ENCODE peak calls at places on chromosomes 5 and 9, in seven cellular contexts. One of them, this sample, is unnamed.

GRCh38 chr5:126351138-126351537 is 72.1 kb upstream of the GRAMD2B start:
- DNase-seq in neural progenitor cell: no peak
- DNase-seq in mammary epithelial cell: peak
- DNase-seq in GM23338: no peak
- DNase-seq in GM12878: no peak
- DNase-seq in astrocyte: peak
- DNase-seq in PC-9: peak
- DNase-seq in this sample: no peak

GRCh38 chr5:16411235-16411634 is 54.4 kb downstream of the ZNF622 start:
- DNase-seq in neural progenitor cell: no peak
- DNase-seq in mammary epithelial cell: no peak
- DNase-seq in GM23338: no peak
- DNase-seq in GM12878: no peak
- DNase-seq in astrocyte: peak
- DNase-seq in PC-9: peak
- DNase-seq in this sample: no peak

GRCh38 chr9:134007150-134007549 is 15.0 kb upstream of the VAV2 start:
- DNase-seq in neural progenitor cell: no peak
- DNase-seq in mammary epithelial cell: no peak
- DNase-seq in GM23338: no peak
- DNase-seq in GM12878: no peak
- DNase-seq in astrocyte: no peak
- DNase-seq in PC-9: no peak
- DNase-seq in this sample: no peak

GRCh38 chr9:119924736-119925135 is 555.5 kb upstream of the BRINP1 start:
- DNase-seq in neural progenitor cell: no peak
- DNase-seq in mammary epithelial cell: no peak
- DNase-seq in GM23338: peak
- DNase-seq in GM12878: no peak
- DNase-seq in astrocyte: no peak
- DNase-seq in PC-9: no peak
- DNase-seq in this sample: no peak

GRCh38 chr5:18566671-18567070 is 932.4 kb downstream of the TAF11L14 start:
- DNase-seq in neural progenitor cell: no peak
- DNase-seq in mammary epithelial cell: no peak
- DNase-seq in GM23338: no peak
- DNase-seq in GM12878: no peak
- DNase-seq in astrocyte: no peak
- DNase-seq in PC-9: no peak
- DNase-seq in this sample: no peak

GRCh38 chr5:142865631-142866030 is 95.5 kb downstream of the ARHGAP26 start:
- DNase-seq in neural progenitor cell: no peak
- DNase-seq in mammary epithelial cell: no peak
- DNase-seq in GM23338: peak
- DNase-seq in GM12878: no peak
- DNase-seq in astrocyte: no peak
- DNase-seq in PC-9: no peak
- DNase-seq in this sample: no peak

GRCh38 chr5:102911973-102912372 is 156.9 kb downstream of the PAM start:
- DNase-seq in neural progenitor cell: no peak
- DNase-seq in mammary epithelial cell: peak
- DNase-seq in GM23338: no peak
- DNase-seq in GM12878: no peak
- DNase-seq in astrocyte: peak
- DNase-seq in PC-9: no peak
- DNase-seq in this sample: no peak

GRCh38 chr5:116858705-116859333 is 284.2 kb upstream of the SEMA6A start:
- DNase-seq in neural progenitor cell: no peak
- DNase-seq in mammary epithelial cell: no peak
- DNase-seq in GM23338: no peak
- DNase-seq in GM12878: no peak
- DNase-seq in astrocyte: no peak
- DNase-seq in PC-9: no peak
- DNase-seq in this sample: no peak

GRCh38 chr9:20552874-20553624 is 69.2 kb downstream of the MLLT3 start:
- DNase-seq in neural progenitor cell: no peak
- DNase-seq in mammary epithelial cell: no peak
- DNase-seq in GM23338: no peak
- DNase-seq in GM12878: peak
- DNase-seq in astrocyte: peak
- DNase-seq in PC-9: peak
- DNase-seq in this sample: no peak

GRCh38 chr9:134205636-134206316 is 41.4 kb upstream of the RNU6ATAC start:
- DNase-seq in neural progenitor cell: no peak
- DNase-seq in mammary epithelial cell: no peak
- DNase-seq in GM23338: no peak
- DNase-seq in GM12878: no peak
- DNase-seq in astrocyte: peak
- DNase-seq in PC-9: no peak
- DNase-seq in this sample: no peak

GRCh38 chr5:152052470-152052869 is 127.8 kb upstream of the GLRA1 start:
- DNase-seq in neural progenitor cell: no peak
- DNase-seq in mammary epithelial cell: no peak
- DNase-seq in GM23338: no peak
- DNase-seq in GM12878: no peak
- DNase-seq in astrocyte: no peak
- DNase-seq in PC-9: no peak
- DNase-seq in this sample: no peak

GRCh38 chr9:75715360-75715759 is 175.1 kb upstream of the PCSK5 start:
- DNase-seq in neural progenitor cell: no peak
- DNase-seq in mammary epithelial cell: no peak
- DNase-seq in GM23338: no peak
- DNase-seq in GM12878: no peak
- DNase-seq in astrocyte: no peak
- DNase-seq in PC-9: no peak
- DNase-seq in this sample: no peak

GRCh38 chr9:107932036-107932435 is 442.5 kb upstream of the KLF4 start:
- DNase-seq in neural progenitor cell: no peak
- DNase-seq in mammary epithelial cell: no peak
- DNase-seq in GM23338: no peak
- DNase-seq in GM12878: no peak
- DNase-seq in astrocyte: peak
- DNase-seq in PC-9: no peak
- DNase-seq in this sample: no peak

GRCh38 chr9:36485647-36486453 is 85.8 kb upstream of the RNF38 start:
- DNase-seq in neural progenitor cell: peak
- DNase-seq in mammary epithelial cell: no peak
- DNase-seq in GM23338: peak
- DNase-seq in GM12878: no peak
- DNase-seq in astrocyte: no peak
- DNase-seq in PC-9: no peak
- DNase-seq in this sample: no peak

GRCh38 chr9:105069285-105070065 is 141.5 kb upstream of the ABCA1 start:
- DNase-seq in neural progenitor cell: no peak
- DNase-seq in mammary epithelial cell: no peak
- DNase-seq in GM23338: no peak
- DNase-seq in GM12878: no peak
- DNase-seq in astrocyte: peak
- DNase-seq in PC-9: peak
- DNase-seq in this sample: no peak

GRCh38 chr9:128910906-128911305 is 9.9 kb upstream of the PHYHD1 start:
- DNase-seq in neural progenitor cell: no peak
- DNase-seq in mammary epithelial cell: no peak
- DNase-seq in GM23338: no peak
- DNase-seq in GM12878: no peak
- DNase-seq in astrocyte: no peak
- DNase-seq in PC-9: no peak
- DNase-seq in this sample: no peak
- TF ChIP-seq EZH2 in neural progenitor cell: no peak
- TF ChIP-seq EZH2 in mammary epithelial cell: no peak
- TF ChIP-seq EZH2 in GM23338: no peak
- TF ChIP-seq EZH2 in GM12878: no peak
- TF ChIP-seq EZH2 in astrocyte: no peak
- TF ChIP-seq EZH2 in PC-9: no peak
- TF ChIP-seq EZH2 in this sample: no peak

DNA sequence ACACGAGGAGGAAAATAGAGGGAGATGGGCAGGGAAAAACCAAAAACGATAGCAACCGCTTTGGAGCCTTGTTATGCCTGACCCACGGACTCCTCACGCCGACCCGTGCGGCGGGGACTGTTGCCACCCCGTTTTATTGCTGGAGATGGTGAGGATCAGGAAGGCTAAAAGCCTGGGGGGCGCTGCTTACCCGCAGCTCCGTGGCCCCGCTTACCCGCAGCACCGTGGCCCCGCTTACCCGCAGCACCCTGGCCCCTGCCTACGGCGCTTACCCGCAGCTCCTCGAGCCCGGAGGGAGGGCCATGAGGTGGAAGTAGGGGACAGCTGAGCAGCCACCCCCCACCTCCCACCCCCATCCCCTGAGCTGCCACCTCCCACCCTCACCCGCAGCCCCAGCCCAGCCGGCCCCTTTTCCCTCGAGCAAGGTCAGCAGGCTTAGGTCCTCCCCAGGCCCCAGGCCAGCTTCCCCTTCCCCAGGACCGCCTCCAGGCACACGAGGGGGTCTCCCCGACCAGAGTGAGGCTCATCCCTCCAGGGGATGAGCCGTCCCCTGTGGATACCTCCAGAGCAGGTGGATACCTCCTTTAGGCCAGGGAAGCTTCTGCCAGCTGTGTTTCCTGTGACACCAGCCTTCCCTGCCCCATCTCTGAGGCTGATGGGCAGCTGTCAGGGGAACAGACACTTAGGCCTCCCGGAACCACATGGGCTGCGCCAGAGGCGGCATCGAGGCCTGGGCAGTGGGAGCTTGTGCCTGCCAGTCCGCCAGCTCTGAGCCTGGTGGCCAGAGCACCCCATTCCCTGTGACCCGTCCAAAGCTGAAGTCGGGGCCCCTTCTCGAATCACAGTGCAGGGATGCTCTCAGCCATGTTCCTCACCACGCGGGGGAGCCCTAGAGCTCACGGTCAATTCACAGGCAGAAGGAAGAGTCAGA is 92.3 kb downstream of the LMX1B start:
- DNase-seq in neural progenitor cell: peak
- DNase-seq in mammary epithelial cell: peak
- DNase-seq in GM23338: peak
- DNase-seq in GM12878: no peak
- DNase-seq in astrocyte: no peak
- DNase-seq in PC-9: no peak
- DNase-seq in this sample: no peak
- TF ChIP-seq EZH2 in neural progenitor cell: no peak
- TF ChIP-seq EZH2 in mammary epithelial cell: no peak
- TF ChIP-seq EZH2 in GM23338: peak
- TF ChIP-seq EZH2 in GM12878: no peak
- TF ChIP-seq EZH2 in astrocyte: no peak
- TF ChIP-seq EZH2 in PC-9: no peak
- TF ChIP-seq EZH2 in this sample: no peak

GRCh38 chr5:179343902-179344300 is 1.4 kb downstream of the ADAMTS2 start:
- DNase-seq in neural progenitor cell: peak
- DNase-seq in mammary epithelial cell: no peak
- DNase-seq in GM23338: peak
- DNase-seq in GM12878: no peak
- DNase-seq in astrocyte: no peak
- DNase-seq in PC-9: no peak
- DNase-seq in this sample: no peak
- TF ChIP-seq EZH2 in neural progenitor cell: no peak
- TF ChIP-seq EZH2 in mammary epithelial cell: no peak
- TF ChIP-seq EZH2 in GM23338: no peak
- TF ChIP-seq EZH2 in GM12878: no peak
- TF ChIP-seq EZH2 in astrocyte: no peak
- TF ChIP-seq EZH2 in PC-9: no peak
- TF ChIP-seq EZH2 in this sample: no peak

DNA sequence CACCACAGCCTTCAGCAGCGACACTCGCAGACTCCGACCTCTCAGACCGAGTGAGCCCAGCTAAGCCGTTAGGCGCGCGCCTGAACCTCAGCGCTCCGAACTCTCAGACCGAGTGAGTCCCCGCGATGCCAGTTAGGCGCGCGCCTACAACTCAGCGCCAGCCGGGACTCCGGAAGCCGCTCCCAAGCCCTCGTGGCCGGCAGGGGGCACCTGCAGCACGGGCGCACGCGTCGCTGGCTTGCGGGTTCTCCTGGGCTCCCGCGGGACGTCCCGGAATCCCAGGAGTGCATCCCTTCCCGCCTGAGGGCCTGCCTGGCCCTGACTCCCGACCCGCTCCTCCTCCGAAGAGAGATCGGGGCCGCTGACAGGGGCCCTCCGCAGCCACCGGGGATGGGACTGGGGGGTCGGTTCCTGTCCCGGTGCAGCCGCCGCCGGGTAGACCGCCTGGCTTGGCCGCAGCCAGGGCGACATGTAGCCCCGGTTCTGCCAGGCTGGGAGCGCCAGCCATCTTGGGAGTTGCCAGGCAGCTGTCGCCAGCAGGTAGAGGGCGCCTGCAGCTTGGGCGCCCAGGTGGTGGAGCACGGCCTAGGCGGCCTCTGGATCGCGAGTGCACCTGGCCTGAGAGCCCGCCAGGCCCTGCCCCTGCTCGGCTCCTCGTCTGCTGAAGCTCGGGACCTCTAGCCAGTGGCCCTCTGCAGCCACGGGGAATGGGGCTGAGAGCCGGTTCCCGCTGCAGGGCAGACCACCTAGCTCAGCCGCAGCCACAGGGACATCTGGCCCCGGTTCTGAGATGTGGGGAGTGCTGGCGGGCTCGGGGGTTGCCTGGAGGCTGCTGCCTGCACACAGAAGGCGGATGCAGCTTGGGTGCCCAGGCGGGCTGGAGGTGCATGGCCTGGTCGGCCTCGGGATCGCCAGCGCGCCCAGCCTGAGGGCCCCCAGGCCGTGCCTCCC is at the start of gene ANKRD18A:
- DNase-seq in neural progenitor cell: peak
- DNase-seq in mammary epithelial cell: peak
- DNase-seq in GM23338: peak
- DNase-seq in GM12878: no peak
- DNase-seq in astrocyte: peak
- DNase-seq in PC-9: peak
- DNase-seq in this sample: peak
- TF ChIP-seq EZH2 in neural progenitor cell: peak
- TF ChIP-seq EZH2 in mammary epithelial cell: no peak
- TF ChIP-seq EZH2 in GM23338: no peak
- TF ChIP-seq EZH2 in GM12878: peak
- TF ChIP-seq EZH2 in astrocyte: no peak
- TF ChIP-seq EZH2 in PC-9: no peak
- TF ChIP-seq EZH2 in this sample: no peak

GRCh38 chr9:138022121-138022741 is 144.6 kb downstream of the CACNA1B start:
- DNase-seq in neural progenitor cell: peak
- DNase-seq in mammary epithelial cell: peak
- DNase-seq in GM23338: peak
- DNase-seq in GM12878: no peak
- DNase-seq in astrocyte: no peak
- DNase-seq in PC-9: no peak
- DNase-seq in this sample: no peak

GRCh38 chr9:138024131-138024530 is 146.5 kb downstream of the CACNA1B start:
- DNase-seq in neural progenitor cell: no peak
- DNase-seq in mammary epithelial cell: no peak
- DNase-seq in GM23338: no peak
- DNase-seq in GM12878: no peak
- DNase-seq in astrocyte: no peak
- DNase-seq in PC-9: no peak
- DNase-seq in this sample: no peak

GRCh38 chr9:138021251-138022056 is 143.9 kb downstream of the CACNA1B start:
- DNase-seq in neural progenitor cell: no peak
- DNase-seq in mammary epithelial cell: no peak
- DNase-seq in GM23338: no peak
- DNase-seq in GM12878: no peak
- DNase-seq in astrocyte: no peak
- DNase-seq in PC-9: no peak
- DNase-seq in this sample: no peak

GRCh38 chr9:138023394-138024124 is 146.0 kb downstream of the CACNA1B start:
- DNase-seq in neural progenitor cell: peak
- DNase-seq in mammary epithelial cell: no peak
- DNase-seq in GM23338: peak
- DNase-seq in GM12878: no peak
- DNase-seq in astrocyte: no peak
- DNase-seq in PC-9: no peak
- DNase-seq in this sample: no peak

GRCh38 chr9:138022756-138023393 is 145.3 kb downstream of the CACNA1B start:
- DNase-seq in neural progenitor cell: peak
- DNase-seq in mammary epithelial cell: peak
- DNase-seq in GM23338: peak
- DNase-seq in GM12878: no peak
- DNase-seq in astrocyte: no peak
- DNase-seq in PC-9: no peak
- DNase-seq in this sample: no peak
- TF ChIP-seq EZH2 in neural progenitor cell: peak
- TF ChIP-seq EZH2 in mammary epithelial cell: peak
- TF ChIP-seq EZH2 in GM23338: no peak
- TF ChIP-seq EZH2 in GM12878: no peak
- TF ChIP-seq EZH2 in astrocyte: peak
- TF ChIP-seq EZH2 in PC-9: no peak
- TF ChIP-seq EZH2 in this sample: peak

This sample was measured in keratinocyte.